ENCODE peak calls at places on chromosomes 6 and 20, in seven cellular contexts. L is right cardiac atrium, Z is foreskin keratinocyte, R is testis, M is Panc1, W is right lobe of liver, H is left ventricle myocardium inferior. C is an unnamed sample.

GRCh38 chr6:129598244-129599187 is 111.5 kb downstream of the ARHGAP18 start:
- DNase-seq in R (no peak), H (no peak), M (peak; percentile 63), L (no peak), W (no peak), Z (no peak), C (peak; percentile 56)

GRCh38 chr20:53581444-53582311 is 12.0 kb downstream of the ZNF217 start:
- DNase-seq in Z (no peak), R (no peak), H (no peak), L (no peak), W (no peak), M (no peak), C (no peak)

GRCh38 chr6:157332813-157333212 is 9.5 kb upstream of the TMEM242 start:
- DNase-seq in W (no peak), H (no peak), M (no peak), L (no peak), Z (no peak), R (no peak), C (no peak)

GRCh38 chr6:74510878-74511277 is 695.0 kb downstream of the COL12A1 start:
- DNase-seq in H (no peak), R (no peak), W (no peak), L (no peak), Z (peak; percentile 20), M (no peak), C (no peak)

GRCh38 chr6:36387440-36388303 is at the start of gene ETV7:
- DNase-seq in H (no peak), M (no peak), L (peak; percentile 28), R (peak; percentile 24), Z (peak; percentile 10), W (no peak), C (peak; percentile 73)

GRCh38 chr20:12159266-12159665 is 241.6 kb downstream of the BTBD3 start:
- DNase-seq in Z (no peak), W (no peak), L (no peak), M (no peak), H (no peak), R (no peak), C (no peak)

GRCh38 chr6:159116343-159116742 is 52.9 kb upstream of the FNDC1 start:
- DNase-seq in W (no peak), H (peak; percentile 28), L (no peak), R (no peak), M (no peak), Z (no peak), C (no peak)

GRCh38 chr20:57656252-57656820 is 36.1 kb upstream of the ZBP1 start:
- DNase-seq in M (no peak), L (peak; percentile 7), R (peak; percentile 10), W (peak; percentile 37), Z (no peak), H (no peak), C (peak; percentile 33)

GRCh38 chr20:37393196-37393862 is 47.4 kb downstream of the SRC start:
- DNase-seq in L (peak; percentile 60), H (no peak), Z (no peak), M (no peak), W (peak; percentile 84), R (no peak), C (peak; percentile 47)

GRCh38 chr6:6008648-6009421 is 2.1 kb upstream of the NRN1 start:
- DNase-seq in Z (no peak), W (peak; percentile 69), M (no peak), R (peak; percentile 57), H (peak; percentile 73), L (peak; percentile 64), C (peak; percentile 93)

GRCh38 chr6:27608916-27609883 is 136.3 kb upstream of the ZNF184 start:
- DNase-seq in R (no peak), H (no peak), Z (peak; percentile 81), L (no peak), W (no peak), M (peak; percentile 91), C (peak; percentile 82)

GRCh38 chr20:33654680-33655161 is 7.4 kb upstream of the C20orf144 start:
- DNase-seq in L (no peak), M (no peak), Z (no peak), R (no peak), W (no peak), H (peak; percentile 14), C (no peak)

GRCh38 chr6:108588586-108588985 is 27.9 kb downstream of the FOXO3 start:
- DNase-seq in R (no peak), W (no peak), Z (no peak), H (no peak), L (no peak), M (no peak), C (peak; percentile 50)

GRCh38 chr6:108165714-108166663 is at the start of gene NR2E1:
- DNase-seq in L (no peak), Z (no peak), H (no peak), M (no peak), W (no peak), R (no peak), C (peak; percentile 83)

GRCh38 chr6:149323353-149323752 is 5.8 kb downstream of the TAB2 start:
- DNase-seq in H (no peak), W (no peak), M (no peak), L (no peak), Z (no peak), R (no peak), C (no peak)

GRCh38 chr20:37741560-37741959 is 47.7 kb downstream of the CTNNBL1 start:
- DNase-seq in L (no peak), R (no peak), Z (no peak), W (no peak), M (no peak), H (no peak), C (no peak)

GRCh38 chr6:110331816-110332215 is 26.3 kb downstream of the METTL24 start:
- DNase-seq in M (no peak), Z (no peak), R (no peak), L (no peak), W (no peak), H (no peak), C (peak; percentile 90)

DNA sequence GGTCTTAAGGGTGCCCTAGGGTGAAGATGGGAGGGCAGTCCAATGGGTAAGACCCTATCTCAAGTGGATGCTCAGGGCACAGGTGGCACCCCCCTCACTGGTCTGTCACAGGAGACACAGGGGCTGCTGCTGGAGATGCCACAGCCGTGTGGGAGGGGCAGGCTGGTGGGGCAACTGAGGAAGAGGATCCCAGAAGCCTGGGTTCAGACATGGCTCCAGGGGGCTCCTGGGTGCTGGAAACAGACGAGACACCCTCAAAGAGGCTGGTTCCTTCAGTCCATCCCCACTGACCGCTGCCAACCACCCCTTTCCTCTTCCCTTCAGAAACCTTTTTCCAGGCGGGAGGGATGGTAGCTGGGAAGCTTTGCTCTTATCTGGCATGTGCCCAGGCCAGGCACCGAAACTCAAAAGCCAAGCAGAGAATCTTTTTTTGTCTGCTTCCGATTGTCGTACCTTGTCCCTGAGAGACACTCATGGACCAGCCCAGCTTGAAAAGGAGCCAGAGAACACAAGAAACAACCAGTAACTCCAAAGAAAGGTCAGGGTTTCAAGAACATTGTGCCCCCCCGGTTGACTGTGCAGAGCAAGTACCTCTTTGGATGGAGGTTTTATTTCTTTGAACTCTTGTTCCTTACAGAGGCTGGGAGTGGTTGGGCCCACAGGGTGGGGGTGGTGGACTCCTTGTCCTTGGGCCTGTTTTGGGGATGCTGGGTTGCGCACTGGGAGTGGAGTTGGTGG is 28.5 kb upstream of the EMILIN3 start:
- DNase-seq in Z (no peak), L (no peak), M (no peak), W (no peak), R (peak; percentile 74), H (peak; percentile 51), C (no peak)
- H3K4me1 ChIP-seq in Z (peaks cover 9% of the 10 kb centered on the region), L (peaks cover 14% of the 10 kb centered on the region), M (peaks cover 11% of the 10 kb centered on the region), W (no peaks in the 10 kb centered on the region), R (peaks cover 56% of the 10 kb centered on the region), H (peaks cover 58% of the 10 kb centered on the region), C (peaks cover 3% of the 10 kb centered on the region)

GRCh38 chr20:24799971-24800580 is 149.0 kb upstream of the CST7 start:
- DNase-seq in R (no peak), W (no peak), Z (no peak), M (no peak), H (no peak), L (no peak), C (no peak)

GRCh38 chr20:24797864-24798655 is 151.0 kb upstream of the CST7 start:
- DNase-seq in Z (no peak), H (no peak), R (no peak), M (no peak), L (no peak), W (no peak), C (no peak)

GRCh38 chr20:24802286-24802820 is 146.7 kb upstream of the CST7 start:
- DNase-seq in R (no peak), L (no peak), W (no peak), M (no peak), H (no peak), Z (no peak), C (no peak)

GRCh38 chr20:24796236-24796635 is 152.8 kb upstream of the CST7 start:
- DNase-seq in Z (no peak), W (no peak), M (no peak), L (no peak), H (no peak), R (no peak), C (no peak)

GRCh38 chr20:24798930-24799705 is 150.0 kb upstream of the CST7 start:
- DNase-seq in R (no peak), L (no peak), Z (no peak), H (no peak), W (no peak), M (no peak), C (no peak)
- H3K27ac ChIP-seq in R (no peak overlapping the region), L (no peak overlapping the region), Z (no peak overlapping the region), H (no peak overlapping the region), W (no peak overlapping the region), M (no peak overlapping the region), C (no peak overlapping the region)

GRCh38 chr6:16333580-16333979 is 95.2 kb downstream of the GMPR start:
- DNase-seq in R (no peak), M (no peak), W (peak; percentile 59), Z (peak; percentile 88), L (no peak), H (no peak), C (no peak)
- H3K4me1 ChIP-seq in R (peaks cover 35% of the 10 kb centered on the region), M (peaks cover 12% of the 10 kb centered on the region), W (peaks cover 6% of the 10 kb centered on the region), Z (peaks cover 60% of the 10 kb centered on the region), L (peaks cover 6% of the 10 kb centered on the region), H (peaks cover 76% of the 10 kb centered on the region), C (peaks cover 7% of the 10 kb centered on the region)

GRCh38 chr20:43431120-43431519 is 26.6 kb upstream of the SRSF6 start:
- DNase-seq in M (no peak), Z (no peak), R (no peak), W (no peak), H (no peak), L (no peak), C (no peak)

GRCh38 chr20:43433250-43433854 is 24.3 kb upstream of the SRSF6 start:
- DNase-seq in R (no peak), W (peak; percentile 14), Z (no peak), M (no peak), L (no peak), H (no peak), C (no peak)

GRCh38 chr20:43434565-43434964 is 23.1 kb upstream of the SRSF6 start:
- DNase-seq in R (no peak), H (no peak), M (no peak), W (peak; percentile 1), L (no peak), Z (no peak), C (no peak)

GRCh38 chr20:43430265-43430664 is 27.4 kb upstream of the SRSF6 start:
- DNase-seq in Z (no peak), L (no peak), M (no peak), H (no peak), W (no peak), R (no peak), C (peak; percentile 84)

DNA sequence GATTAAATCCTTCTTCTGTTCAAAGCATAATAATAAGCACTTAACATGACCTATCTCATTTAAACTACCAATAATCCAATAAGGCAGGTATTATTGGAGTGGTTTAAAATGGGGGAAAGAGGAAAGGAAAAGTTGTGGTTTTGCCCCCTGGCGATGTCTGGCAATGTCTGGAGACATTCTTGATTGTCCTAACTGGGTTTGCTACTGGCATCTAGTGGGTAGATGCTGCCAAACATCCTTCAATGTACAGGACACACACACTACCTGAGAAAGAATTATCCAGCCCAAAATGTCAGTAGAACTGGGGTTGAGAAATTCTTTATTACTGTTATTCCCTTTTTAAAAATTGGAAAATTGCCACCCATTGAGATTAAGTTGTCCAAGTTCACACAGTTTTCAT is 25.2 kb upstream of the SRSF6 start:
- DNase-seq in H (no peak), M (no peak), Z (no peak), R (no peak), W (no peak), L (no peak), C (no peak)
- H3K27ac ChIP-seq in H (no peak overlapping the region), M (no peak overlapping the region), Z (no peak overlapping the region), R (no peak overlapping the region), W (no peak overlapping the region), L (no peak overlapping the region), C (no peak overlapping the region)